ENCODE peak calls at places on chromosomes 3 and 15, in seven cellular contexts. I is cardiac fibroblast; V is esophagus muscularis mucosa; B is NB4; C is activated gamma-delta T cell treated with Interleukin-2 at 50 U/mL for 16 hours; T is CD8-positive, alpha-beta T cell; W is GOT3. K is an unnamed sample.

GRCh38 chr15:82275410-82275809 is 12.8 kb downstream of the SAXO2 start:
- DNase-seq in W (no peak), C (no peak), V (no peak), I (no peak), T (no peak), B (no peak), K (no peak)

GRCh38 chr3:105351821-105352220 is 14.9 kb upstream of the ALCAM start:
- DNase-seq in W (no peak), I (peak), V (no peak), C (no peak), T (no peak), B (no peak), K (no peak)

GRCh38 chr15:59762558-59762957 is 73.4 kb upstream of the BNIP2 start:
- DNase-seq in B (no peak), I (no peak), T (no peak), V (no peak), W (no peak), C (no peak), K (no peak)

GRCh38 chr3:185405243-185405642 is 42.3 kb downstream of the MAP3K13 start:
- DNase-seq in B (no peak), T (no peak), I (no peak), C (no peak), W (no peak), V (no peak), K (no peak)

GRCh38 chr3:37709946-37710345 is 151.7 kb upstream of the CTDSPL start:
- DNase-seq in C (no peak), I (no peak), T (no peak), V (no peak), W (no peak), B (no peak), K (no peak)

GRCh38 chr15:76161153-76162049 is 101.6 kb downstream of the TMEM266 start:
- DNase-seq in B (no peak), W (no peak), T (no peak), I (no peak), C (no peak), V (no peak), K (no peak)

GRCh38 chr3:172221550-172221949 is 182.2 kb downstream of the FNDC3B start:
- DNase-seq in I (peak), V (no peak), T (no peak), W (no peak), B (no peak), C (no peak), K (no peak)

GRCh38 chr3:46406440-46406785 is 453 bp downstream of the CCR5AS start:
- DNase-seq in I (no peak), C (no peak), T (no peak), V (no peak), W (no peak), B (peak), K (no peak)

GRCh38 chr3:11539677-11540076 is 104.0 kb downstream of the VGLL4 start:
- DNase-seq in W (no peak), T (no peak), C (no peak), V (no peak), B (no peak), I (no peak), K (no peak)

GRCh38 chr3:146550743-146551510 is 6.5 kb upstream of the PLSCR1 start:
- DNase-seq in W (no peak), C (no peak), B (peak), T (no peak), V (no peak), I (peak), K (no peak)

GRCh38 chr15:52178765-52179164 is 12.4 kb downstream of the GNB5 start:
- DNase-seq in B (no peak), W (no peak), C (no peak), T (no peak), V (peak), I (peak), K (no peak)

GRCh38 chr3:179148446-179149238 is 485 bp downstream of the PIK3CA start:
- DNase-seq in W (peak), B (peak), V (no peak), T (peak), C (peak), I (peak), K (peak)

K was measured in T1000.